ENCODE peak calls at places on chromosomes 5 and 9, in seven cellular contexts. One of them, this sample, is unnamed.

GRCh38 chr9:85430659-85431370 is 310.9 kb downstream of the AGTPBP1 start:
- DNase-seq in LoVo: no peak
- DNase-seq in WERI-Rb-1: no peak
- DNase-seq in Kasumi-1: no peak
- DNase-seq in chondrocyte: no peak
- DNase-seq in stimulated activated CD4-positive, alpha-beta T cell treated with anti-CD3 and anti-CD28 coated beads, Interleukin-2, amount 100 ng/mL, for 48 hours: no peak
- DNase-seq in dermis blood vessel endothelial cell: peak
- DNase-seq in this sample: no peak

GRCh38 chr9:128702445-128702948 is at the start of gene PKN3:
- DNase-seq in WERI-Rb-1: peak
- DNase-seq in stimulated activated CD4-positive, alpha-beta T cell treated with anti-CD3 and anti-CD28 coated beads, Interleukin-2, amount 100 ng/mL, for 48 hours: peak
- DNase-seq in LoVo: peak
- DNase-seq in chondrocyte: peak
- DNase-seq in dermis blood vessel endothelial cell: peak
- DNase-seq in Kasumi-1: peak
- DNase-seq in this sample: peak

GRCh38 chr5:13921573-13921972 is 22.9 kb downstream of the DNAH5 start:
- DNase-seq in WERI-Rb-1: no peak
- DNase-seq in Kasumi-1: no peak
- DNase-seq in dermis blood vessel endothelial cell: no peak
- DNase-seq in LoVo: no peak
- DNase-seq in chondrocyte: no peak
- DNase-seq in stimulated activated CD4-positive, alpha-beta T cell treated with anti-CD3 and anti-CD28 coated beads, Interleukin-2, amount 100 ng/mL, for 48 hours: no peak
- DNase-seq in this sample: no peak

GRCh38 chr9:84315278-84315877 is 25.2 kb downstream of the SLC28A3 start:
- DNase-seq in Kasumi-1: peak
- DNase-seq in dermis blood vessel endothelial cell: peak
- DNase-seq in stimulated activated CD4-positive, alpha-beta T cell treated with anti-CD3 and anti-CD28 coated beads, Interleukin-2, amount 100 ng/mL, for 48 hours: peak
- DNase-seq in LoVo: peak
- DNase-seq in chondrocyte: no peak
- DNase-seq in WERI-Rb-1: peak
- DNase-seq in this sample: peak

GRCh38 chr9:68515304-68516017 is 25.2 kb downstream of the TMEM252 start:
- DNase-seq in Kasumi-1: no peak
- DNase-seq in stimulated activated CD4-positive, alpha-beta T cell treated with anti-CD3 and anti-CD28 coated beads, Interleukin-2, amount 100 ng/mL, for 48 hours: no peak
- DNase-seq in dermis blood vessel endothelial cell: no peak
- DNase-seq in LoVo: no peak
- DNase-seq in chondrocyte: no peak
- DNase-seq in WERI-Rb-1: no peak
- DNase-seq in this sample: no peak

GRCh38 chr9:2157277-2158105 is 142.3 kb downstream of the SMARCA2 start:
- DNase-seq in Kasumi-1: no peak
- DNase-seq in WERI-Rb-1: no peak
- DNase-seq in dermis blood vessel endothelial cell: peak
- DNase-seq in chondrocyte: no peak
- DNase-seq in LoVo: no peak
- DNase-seq in stimulated activated CD4-positive, alpha-beta T cell treated with anti-CD3 and anti-CD28 coated beads, Interleukin-2, amount 100 ng/mL, for 48 hours: peak
- DNase-seq in this sample: peak

GRCh38 chr5:133041157-133041784 is 10.5 kb upstream of the HSPA4 start:
- DNase-seq in stimulated activated CD4-positive, alpha-beta T cell treated with anti-CD3 and anti-CD28 coated beads, Interleukin-2, amount 100 ng/mL, for 48 hours: no peak
- DNase-seq in chondrocyte: no peak
- DNase-seq in Kasumi-1: no peak
- DNase-seq in LoVo: no peak
- DNase-seq in dermis blood vessel endothelial cell: no peak
- DNase-seq in WERI-Rb-1: no peak
- DNase-seq in this sample: no peak

GRCh38 chr5:173570321-173571090 is 45.9 kb downstream of the BOD1 start:
- DNase-seq in Kasumi-1: no peak
- DNase-seq in WERI-Rb-1: no peak
- DNase-seq in dermis blood vessel endothelial cell: no peak
- DNase-seq in chondrocyte: no peak
- DNase-seq in LoVo: no peak
- DNase-seq in stimulated activated CD4-positive, alpha-beta T cell treated with anti-CD3 and anti-CD28 coated beads, Interleukin-2, amount 100 ng/mL, for 48 hours: no peak
- DNase-seq in this sample: no peak

GRCh38 chr5:78597858-78598415 is 50.6 kb downstream of the LHFPL2 start:
- DNase-seq in Kasumi-1: no peak
- DNase-seq in WERI-Rb-1: no peak
- DNase-seq in stimulated activated CD4-positive, alpha-beta T cell treated with anti-CD3 and anti-CD28 coated beads, Interleukin-2, amount 100 ng/mL, for 48 hours: no peak
- DNase-seq in chondrocyte: no peak
- DNase-seq in dermis blood vessel endothelial cell: peak
- DNase-seq in LoVo: no peak
- DNase-seq in this sample: no peak

GRCh38 chr5:141904551-141904950 is 19.1 kb upstream of the DELE1 start:
- DNase-seq in stimulated activated CD4-positive, alpha-beta T cell treated with anti-CD3 and anti-CD28 coated beads, Interleukin-2, amount 100 ng/mL, for 48 hours: no peak
- DNase-seq in LoVo: no peak
- DNase-seq in Kasumi-1: no peak
- DNase-seq in dermis blood vessel endothelial cell: no peak
- DNase-seq in chondrocyte: no peak
- DNase-seq in WERI-Rb-1: peak
- DNase-seq in this sample: no peak

GRCh38 chr9:21452681-21453080 is 12.4 kb downstream of the IFNA1 start:
- DNase-seq in chondrocyte: no peak
- DNase-seq in Kasumi-1: no peak
- DNase-seq in stimulated activated CD4-positive, alpha-beta T cell treated with anti-CD3 and anti-CD28 coated beads, Interleukin-2, amount 100 ng/mL, for 48 hours: no peak
- DNase-seq in LoVo: no peak
- DNase-seq in dermis blood vessel endothelial cell: no peak
- DNase-seq in WERI-Rb-1: no peak
- DNase-seq in this sample: no peak

GRCh38 chr5:178356459-178356872 is 123.9 kb upstream of the PHYKPL start:
- DNase-seq in Kasumi-1: no peak
- DNase-seq in stimulated activated CD4-positive, alpha-beta T cell treated with anti-CD3 and anti-CD28 coated beads, Interleukin-2, amount 100 ng/mL, for 48 hours: no peak
- DNase-seq in WERI-Rb-1: no peak
- DNase-seq in chondrocyte: peak
- DNase-seq in LoVo: no peak
- DNase-seq in dermis blood vessel endothelial cell: no peak
- DNase-seq in this sample: no peak

GRCh38 chr5:85441853-85442252 is 1057.2 kb upstream of the EDIL3 start:
- DNase-seq in dermis blood vessel endothelial cell: no peak
- DNase-seq in LoVo: no peak
- DNase-seq in WERI-Rb-1: no peak
- DNase-seq in chondrocyte: no peak
- DNase-seq in stimulated activated CD4-positive, alpha-beta T cell treated with anti-CD3 and anti-CD28 coated beads, Interleukin-2, amount 100 ng/mL, for 48 hours: no peak
- DNase-seq in Kasumi-1: no peak
- DNase-seq in this sample: no peak

GRCh38 chr9:136564379-136564988 is 18.6 kb upstream of the NOTCH1 start:
- DNase-seq in LoVo: no peak
- DNase-seq in Kasumi-1: no peak
- DNase-seq in chondrocyte: no peak
- DNase-seq in WERI-Rb-1: no peak
- DNase-seq in dermis blood vessel endothelial cell: peak
- DNase-seq in stimulated activated CD4-positive, alpha-beta T cell treated with anti-CD3 and anti-CD28 coated beads, Interleukin-2, amount 100 ng/mL, for 48 hours: no peak
- DNase-seq in this sample: peak

GRCh38 chr9:124256517-124257069 is 1.2 kb upstream of the NEK6 start:
- DNase-seq in Kasumi-1: no peak
- DNase-seq in LoVo: no peak
- DNase-seq in dermis blood vessel endothelial cell: peak
- DNase-seq in WERI-Rb-1: no peak
- DNase-seq in stimulated activated CD4-positive, alpha-beta T cell treated with anti-CD3 and anti-CD28 coated beads, Interleukin-2, amount 100 ng/mL, for 48 hours: no peak
- DNase-seq in chondrocyte: peak
- DNase-seq in this sample: no peak

GRCh38 chr9:5917888-5918287 is 27.2 kb downstream of the MLANA start:
- DNase-seq in Kasumi-1: no peak
- DNase-seq in WERI-Rb-1: no peak
- DNase-seq in LoVo: no peak
- DNase-seq in dermis blood vessel endothelial cell: no peak
- DNase-seq in chondrocyte: no peak
- DNase-seq in stimulated activated CD4-positive, alpha-beta T cell treated with anti-CD3 and anti-CD28 coated beads, Interleukin-2, amount 100 ng/mL, for 48 hours: no peak
- DNase-seq in this sample: no peak

GRCh38 chr9:104970588-104970987 is 42.6 kb upstream of the ABCA1 start:
- DNase-seq in chondrocyte: no peak
- DNase-seq in LoVo: no peak
- DNase-seq in WERI-Rb-1: no peak
- DNase-seq in dermis blood vessel endothelial cell: no peak
- DNase-seq in stimulated activated CD4-positive, alpha-beta T cell treated with anti-CD3 and anti-CD28 coated beads, Interleukin-2, amount 100 ng/mL, for 48 hours: no peak
- DNase-seq in Kasumi-1: no peak
- DNase-seq in this sample: no peak

GRCh38 chr9:102950341-102950740 is 44.8 kb upstream of the CYLC2 start:
- DNase-seq in stimulated activated CD4-positive, alpha-beta T cell treated with anti-CD3 and anti-CD28 coated beads, Interleukin-2, amount 100 ng/mL, for 48 hours: no peak
- DNase-seq in Kasumi-1: no peak
- DNase-seq in WERI-Rb-1: no peak
- DNase-seq in LoVo: no peak
- DNase-seq in dermis blood vessel endothelial cell: no peak
- DNase-seq in chondrocyte: no peak
- DNase-seq in this sample: no peak

GRCh38 chr9:112361602-112362001 is 18.3 kb upstream of the HSDL2 start:
- DNase-seq in Kasumi-1: peak
- DNase-seq in dermis blood vessel endothelial cell: peak
- DNase-seq in LoVo: peak
- DNase-seq in WERI-Rb-1: no peak
- DNase-seq in chondrocyte: no peak
- DNase-seq in stimulated activated CD4-positive, alpha-beta T cell treated with anti-CD3 and anti-CD28 coated beads, Interleukin-2, amount 100 ng/mL, for 48 hours: no peak
- DNase-seq in this sample: no peak

GRCh38 chr5:61148516-61148915 is 13.8 kb downstream of the SMIM15 start:
- DNase-seq in chondrocyte: no peak
- DNase-seq in stimulated activated CD4-positive, alpha-beta T cell treated with anti-CD3 and anti-CD28 coated beads, Interleukin-2, amount 100 ng/mL, for 48 hours: no peak
- DNase-seq in LoVo: no peak
- DNase-seq in dermis blood vessel endothelial cell: no peak
- DNase-seq in WERI-Rb-1: no peak
- DNase-seq in Kasumi-1: no peak
- DNase-seq in this sample: no peak

GRCh38 chr5:33309076-33309475 is 131.7 kb upstream of the TARS1 start:
- DNase-seq in LoVo: no peak
- DNase-seq in stimulated activated CD4-positive, alpha-beta T cell treated with anti-CD3 and anti-CD28 coated beads, Interleukin-2, amount 100 ng/mL, for 48 hours: no peak
- DNase-seq in chondrocyte: no peak
- DNase-seq in WERI-Rb-1: no peak
- DNase-seq in Kasumi-1: no peak
- DNase-seq in dermis blood vessel endothelial cell: no peak
- DNase-seq in this sample: no peak

GRCh38 chr5:153807796-153808195 is 230.9 kb downstream of the FAM114A2 start:
- DNase-seq in LoVo: no peak
- DNase-seq in Kasumi-1: no peak
- DNase-seq in chondrocyte: no peak
- DNase-seq in dermis blood vessel endothelial cell: no peak
- DNase-seq in WERI-Rb-1: peak
- DNase-seq in stimulated activated CD4-positive, alpha-beta T cell treated with anti-CD3 and anti-CD28 coated beads, Interleukin-2, amount 100 ng/mL, for 48 hours: no peak
- DNase-seq in this sample: no peak

GRCh38 chr5:67495072-67495471 is 298.5 kb upstream of the CD180 start:
- DNase-seq in Kasumi-1: no peak
- DNase-seq in dermis blood vessel endothelial cell: no peak
- DNase-seq in stimulated activated CD4-positive, alpha-beta T cell treated with anti-CD3 and anti-CD28 coated beads, Interleukin-2, amount 100 ng/mL, for 48 hours: no peak
- DNase-seq in chondrocyte: no peak
- DNase-seq in WERI-Rb-1: no peak
- DNase-seq in LoVo: no peak
- DNase-seq in this sample: no peak

GRCh38 chr9:110217656-110218099 is 9.7 kb upstream of the C9orf152 start:
- DNase-seq in stimulated activated CD4-positive, alpha-beta T cell treated with anti-CD3 and anti-CD28 coated beads, Interleukin-2, amount 100 ng/mL, for 48 hours: no peak
- DNase-seq in chondrocyte: no peak
- DNase-seq in Kasumi-1: peak
- DNase-seq in LoVo: peak
- DNase-seq in dermis blood vessel endothelial cell: peak
- DNase-seq in WERI-Rb-1: no peak
- DNase-seq in this sample: no peak

GRCh38 chr9:133609311-133610098 is at the start of gene FAM163B:
- DNase-seq in LoVo: no peak
- DNase-seq in dermis blood vessel endothelial cell: peak
- DNase-seq in stimulated activated CD4-positive, alpha-beta T cell treated with anti-CD3 and anti-CD28 coated beads, Interleukin-2, amount 100 ng/mL, for 48 hours: peak
- DNase-seq in Kasumi-1: no peak
- DNase-seq in chondrocyte: peak
- DNase-seq in WERI-Rb-1: peak
- DNase-seq in this sample: no peak

GRCh38 chr9:137167752-137168574 is 1.9 kb downstream of the LRRC26 start:
- DNase-seq in dermis blood vessel endothelial cell: no peak
- DNase-seq in stimulated activated CD4-positive, alpha-beta T cell treated with anti-CD3 and anti-CD28 coated beads, Interleukin-2, amount 100 ng/mL, for 48 hours: no peak
- DNase-seq in Kasumi-1: no peak
- DNase-seq in WERI-Rb-1: peak
- DNase-seq in LoVo: no peak
- DNase-seq in chondrocyte: no peak
- DNase-seq in this sample: no peak

GRCh38 chr9:70579686-70580085 is 165.2 kb upstream of the KLF9 start:
- DNase-seq in WERI-Rb-1: no peak
- DNase-seq in Kasumi-1: no peak
- DNase-seq in dermis blood vessel endothelial cell: no peak
- DNase-seq in LoVo: no peak
- DNase-seq in stimulated activated CD4-positive, alpha-beta T cell treated with anti-CD3 and anti-CD28 coated beads, Interleukin-2, amount 100 ng/mL, for 48 hours: no peak
- DNase-seq in chondrocyte: no peak
- DNase-seq in this sample: no peak

GRCh38 chr5:91632871-91633270 is 249.8 kb upstream of the ARRDC3 start:
- DNase-seq in WERI-Rb-1: peak
- DNase-seq in chondrocyte: no peak
- DNase-seq in Kasumi-1: no peak
- DNase-seq in stimulated activated CD4-positive, alpha-beta T cell treated with anti-CD3 and anti-CD28 coated beads, Interleukin-2, amount 100 ng/mL, for 48 hours: no peak
- DNase-seq in dermis blood vessel endothelial cell: no peak
- DNase-seq in LoVo: no peak
- DNase-seq in this sample: no peak

GRCh38 chr9:3088166-3088702 is 244.3 kb upstream of the PUM3 start:
- DNase-seq in dermis blood vessel endothelial cell: no peak
- DNase-seq in LoVo: no peak
- DNase-seq in WERI-Rb-1: no peak
- DNase-seq in stimulated activated CD4-positive, alpha-beta T cell treated with anti-CD3 and anti-CD28 coated beads, Interleukin-2, amount 100 ng/mL, for 48 hours: no peak
- DNase-seq in Kasumi-1: no peak
- DNase-seq in chondrocyte: peak
- DNase-seq in this sample: no peak

GRCh38 chr5:123785160-123786001 is 273.4 kb downstream of the CSNK1G3 start:
- DNase-seq in WERI-Rb-1: no peak
- DNase-seq in Kasumi-1: no peak
- DNase-seq in stimulated activated CD4-positive, alpha-beta T cell treated with anti-CD3 and anti-CD28 coated beads, Interleukin-2, amount 100 ng/mL, for 48 hours: no peak
- DNase-seq in LoVo: no peak
- DNase-seq in chondrocyte: no peak
- DNase-seq in dermis blood vessel endothelial cell: peak
- DNase-seq in this sample: no peak